ENCODE peak calls at places on chromosomes 4 and X, in ten cellular contexts. A, P, E, I, Z, O, Y, N, F and B are unnamed samples.

GRCh38 chr4:76197971-76198410 is 15.6 kb downstream of the SCARB2 start:
- DNase-seq in P (peak; percentile 82), Z (peak; percentile 89), A (no peak), F (peak; percentile 52), E (peak; percentile 25), I (peak; percentile 96), O (no peak), N (no peak), Y (peak; percentile 69), B (peak; percentile 73)

GRCh38 chrX:65985922-65986588 is 53.8 kb downstream of the VSIG4 start:
- DNase-seq in O (peak; percentile 69), Z (peak; percentile 20), E (peak; percentile 31), A (peak; percentile 73), P (no peak), Y (no peak), I (no peak), N (peak; percentile 10), F (peak; percentile 70), B (no peak)

GRCh38 chr4:144647095-144647959 is 1.4 kb downstream of the HHIP start:
- DNase-seq in P (peak; percentile 26), E (no peak), Z (peak; percentile 21), N (peak; percentile 9), A (no peak), O (no peak), Y (no peak), I (no peak), F (no peak), B (no peak)

GRCh38 chr4:8642651-8643321 is 50.2 kb downstream of the CPZ start:
- DNase-seq in F (no peak), P (no peak), N (no peak), E (no peak), Y (no peak), I (peak; percentile 22), Z (no peak), A (no peak), O (no peak), B (no peak)

GRCh38 chr4:62434921-62435320 is 1234.8 kb downstream of the ADGRL3 start:
- DNase-seq in N (no peak), Y (no peak), I (no peak), P (no peak), E (no peak), O (no peak), A (no peak), F (no peak), Z (no peak), B (no peak)

GRCh38 chr4:120672558-120673147 is 249.9 kb downstream of the PRDM5 start:
- DNase-seq in P (no peak), O (no peak), F (no peak), E (no peak), N (no peak), I (no peak), A (no peak), Z (no peak), Y (no peak), B (no peak)

GRCh38 chr4:91502365-91502764 is 801.4 kb upstream of the GRID2 start:
- DNase-seq in N (no peak), P (no peak), A (no peak), E (no peak), Z (no peak), Y (no peak), F (no peak), I (no peak), O (peak; percentile 27), B (no peak)

GRCh38 chr4:39151120-39151713 is 31.1 kb upstream of the WDR19 start:
- DNase-seq in E (no peak), Y (no peak), P (no peak), Z (no peak), I (no peak), F (peak; percentile 86), N (no peak), O (no peak), A (no peak), B (no peak)

GRCh38 chr4:122117743-122118142 is 34.4 kb upstream of the BLTP1 start:
- DNase-seq in Z (no peak), I (no peak), O (no peak), P (no peak), N (no peak), E (no peak), A (no peak), Y (no peak), F (no peak), B (no peak)

GRCh38 chr4:112817933-112818921 is 181.3 kb downstream of the LARP7 start:
- DNase-seq in Y (peak; percentile 64), O (peak; percentile 77), F (peak; percentile 88), P (peak; percentile 52), E (peak; percentile 75), Z (peak; percentile 83), A (peak; percentile 2), N (peak; percentile 26), I (peak; percentile 23), B (peak; percentile 15)

GRCh38 chr4:143386812-143387211 is 50.1 kb downstream of the GAB1 start:
- DNase-seq in I (no peak), Y (no peak), P (no peak), F (no peak), Z (no peak), O (no peak), N (no peak), E (no peak), A (no peak), B (no peak)

GRCh38 chrX:156008915-156009314 is 11.4 kb downstream of the IL9R start:
- DNase-seq in Y (no peak), P (no peak), O (no peak), N (no peak), F (no peak), Z (no peak), E (no peak), I (no peak), A (no peak), B (no peak)

GRCh38 chr4:122815248-122815647 is 11.4 kb upstream of the FGF2 start:
- DNase-seq in F (no peak), Z (no peak), I (no peak), N (no peak), Y (no peak), O (no peak), E (no peak), A (no peak), P (no peak), B (no peak)

GRCh38 chrX:103585421-103586313 is at the start of gene TCEAL4:
- DNase-seq in I (peak; percentile 41), Y (peak; percentile 73), P (peak; percentile 59), O (peak; percentile 63), A (peak; percentile 23), N (no peak), E (no peak), Z (peak; percentile 65), F (no peak), B (peak; percentile 34)

GRCh38 chr4:173014113-173014558 is 154.5 kb upstream of the GALNT7 start:
- DNase-seq in E (peak; percentile 46), Z (peak; percentile 60), Y (no peak), N (no peak), O (peak; percentile 37), I (no peak), P (no peak), F (peak; percentile 55), A (no peak), B (no peak)

GRCh38 chr4:109359040-109359646 is 56.7 kb upstream of the COL25A1 start:
- DNase-seq in I (no peak), A (no peak), N (peak; percentile 52), F (peak; percentile 71), P (no peak), O (no peak), Z (no peak), Y (no peak), E (no peak), B (no peak)

GRCh38 chrX:136710324-136710951 is 62.5 kb downstream of the CD40LG start:
- DNase-seq in N (no peak), O (no peak), A (peak; percentile 4), Z (no peak), E (no peak), F (no peak), Y (no peak), P (no peak), I (no peak), B (no peak)

GRCh38 chr4:190014771-190015537 is 12.1 kb downstream of the FRG2 start:
- DNase-seq in I (no peak), N (no peak), E (no peak), Z (peak; percentile 45), Y (peak; percentile 34), O (no peak), P (no peak), F (no peak), A (no peak), B (no peak)

GRCh38 chr4:137519406-137519805 is 12.9 kb downstream of the PCDH18 start:
- DNase-seq in F (no peak), E (peak; percentile 52), A (no peak), P (no peak), Y (no peak), O (no peak), I (no peak), N (no peak), Z (no peak), B (no peak)